ENCODE peak calls at places on chromosomes 7 and 10, in six cellular contexts. One of them, this sample, is unnamed.

GRCh38 chr7:50149364-50149763 is 56.3 kb upstream of the ZPBP start:
- DNase-seq in GM06990: no peak
- DNase-seq in neural progenitor cell: no peak
- DNase-seq in pancreas: no peak
- DNase-seq in lower leg skin: no peak
- DNase-seq in HL-60: no peak
- DNase-seq in this sample: no peak

GRCh38 chr7:116522247-116522646 is 2.6 kb upstream of the CAV1 start:
- DNase-seq in GM06990: no peak
- DNase-seq in neural progenitor cell: no peak
- DNase-seq in pancreas: no peak
- DNase-seq in lower leg skin: no peak
- DNase-seq in HL-60: no peak
- DNase-seq in this sample: no peak

GRCh38 chr7:114988755-114989154 is 66.9 kb downstream of the MDFIC start:
- DNase-seq in GM06990: no peak
- DNase-seq in neural progenitor cell: no peak
- DNase-seq in pancreas: no peak
- DNase-seq in lower leg skin: peak
- DNase-seq in HL-60: no peak
- DNase-seq in this sample: peak

GRCh38 chr7:66224171-66224773 is 19.1 kb downstream of the TPST1 start:
- DNase-seq in GM06990: no peak
- DNase-seq in neural progenitor cell: no peak
- DNase-seq in pancreas: no peak
- DNase-seq in lower leg skin: no peak
- DNase-seq in HL-60: no peak
- DNase-seq in this sample: no peak

GRCh38 chr10:71735709-71736569 is 16.4 kb upstream of the C10orf105 start:
- DNase-seq in GM06990: peak
- DNase-seq in neural progenitor cell: no peak
- DNase-seq in pancreas: no peak
- DNase-seq in lower leg skin: no peak
- DNase-seq in HL-60: peak
- DNase-seq in this sample: peak

GRCh38 chr10:77605466-77605865 is 32.1 kb downstream of the KCNMA1 start:
- DNase-seq in GM06990: no peak
- DNase-seq in neural progenitor cell: peak
- DNase-seq in pancreas: no peak
- DNase-seq in lower leg skin: no peak
- DNase-seq in HL-60: no peak
- DNase-seq in this sample: no peak

GRCh38 chr7:151429555-151430331 is 10.2 kb downstream of the CRYGN start:
- DNase-seq in GM06990: no peak
- DNase-seq in neural progenitor cell: no peak
- DNase-seq in pancreas: peak
- DNase-seq in lower leg skin: no peak
- DNase-seq in HL-60: no peak
- DNase-seq in this sample: no peak

GRCh38 chr10:7477538-7478334 is 66.9 kb upstream of the SFMBT2 start:
- DNase-seq in GM06990: peak
- DNase-seq in neural progenitor cell: no peak
- DNase-seq in pancreas: no peak
- DNase-seq in lower leg skin: no peak
- DNase-seq in HL-60: no peak
- DNase-seq in this sample: no peak

GRCh38 chr10:91420868-91421267 is 10.7 kb downstream of the HECTD2 start:
- DNase-seq in GM06990: no peak
- DNase-seq in neural progenitor cell: no peak
- DNase-seq in pancreas: no peak
- DNase-seq in lower leg skin: no peak
- DNase-seq in HL-60: no peak
- DNase-seq in this sample: no peak

GRCh38 chr7:82624337-82624736 is 180.8 kb upstream of the CACNA2D1 start:
- DNase-seq in GM06990: no peak
- DNase-seq in neural progenitor cell: no peak
- DNase-seq in pancreas: no peak
- DNase-seq in lower leg skin: no peak
- DNase-seq in HL-60: no peak
- DNase-seq in this sample: no peak

GRCh38 chr10:21519981-21520436 is 5.5 kb downstream of the SKIDA1 start:
- DNase-seq in GM06990: no peak
- DNase-seq in neural progenitor cell: peak
- DNase-seq in pancreas: no peak
- DNase-seq in lower leg skin: no peak
- DNase-seq in HL-60: no peak
- DNase-seq in this sample: no peak

GRCh38 chr7:30923009-30923773 is 11.5 kb downstream of the AQP1 start:
- DNase-seq in GM06990: no peak
- DNase-seq in neural progenitor cell: no peak
- DNase-seq in pancreas: peak
- DNase-seq in lower leg skin: peak
- DNase-seq in HL-60: no peak
- DNase-seq in this sample: peak

GRCh38 chr7:9192969-9193368 is 759.6 kb downstream of the NXPH1 start:
- DNase-seq in GM06990: no peak
- DNase-seq in neural progenitor cell: no peak
- DNase-seq in pancreas: no peak
- DNase-seq in lower leg skin: no peak
- DNase-seq in HL-60: no peak
- DNase-seq in this sample: no peak

GRCh38 chr7:20249924-20250323 is 32.7 kb upstream of the MACC1 start:
- DNase-seq in GM06990: no peak
- DNase-seq in neural progenitor cell: no peak
- DNase-seq in pancreas: no peak
- DNase-seq in lower leg skin: no peak
- DNase-seq in HL-60: no peak
- DNase-seq in this sample: no peak

GRCh38 chr10:3761111-3761686 is 23.8 kb downstream of the KLF6 start:
- DNase-seq in GM06990: peak
- DNase-seq in neural progenitor cell: no peak
- DNase-seq in pancreas: no peak
- DNase-seq in lower leg skin: peak
- DNase-seq in HL-60: no peak
- DNase-seq in this sample: no peak

GRCh38 chr7:144824360-144824759 is 11.5 kb downstream of the TPK1 start:
- DNase-seq in GM06990: no peak
- DNase-seq in neural progenitor cell: no peak
- DNase-seq in pancreas: no peak
- DNase-seq in lower leg skin: no peak
- DNase-seq in HL-60: no peak
- DNase-seq in this sample: no peak
- H3K4me3 ChIP-seq in GM06990: no peak
- H3K4me3 ChIP-seq in neural progenitor cell: no peak
- H3K4me3 ChIP-seq in pancreas: no peak
- H3K4me3 ChIP-seq in lower leg skin: no peak
- H3K4me3 ChIP-seq in HL-60: no peak
- H3K4me3 ChIP-seq in this sample: no peak

GRCh38 chr7:93145324-93145723 is 2.9 kb downstream of the SAMD9L start:
- DNase-seq in GM06990: no peak
- DNase-seq in neural progenitor cell: no peak
- DNase-seq in pancreas: no peak
- DNase-seq in lower leg skin: no peak
- DNase-seq in HL-60: peak
- DNase-seq in this sample: no peak

GRCh38 chr7:93146036-93146435 is 2.1 kb downstream of the SAMD9L start:
- DNase-seq in GM06990: no peak
- DNase-seq in neural progenitor cell: peak
- DNase-seq in pancreas: no peak
- DNase-seq in lower leg skin: no peak
- DNase-seq in HL-60: no peak
- DNase-seq in this sample: no peak

GRCh38 chr7:93148135-93148534 is at the start of gene SAMD9L:
- DNase-seq in GM06990: no peak
- DNase-seq in neural progenitor cell: no peak
- DNase-seq in pancreas: no peak
- DNase-seq in lower leg skin: no peak
- DNase-seq in HL-60: peak
- DNase-seq in this sample: no peak

GRCh38 chr7:93147358-93147757 is 827 bp downstream of the SAMD9L start:
- DNase-seq in GM06990: no peak
- DNase-seq in neural progenitor cell: no peak
- DNase-seq in pancreas: no peak
- DNase-seq in lower leg skin: peak
- DNase-seq in HL-60: peak
- DNase-seq in this sample: peak

DNA sequence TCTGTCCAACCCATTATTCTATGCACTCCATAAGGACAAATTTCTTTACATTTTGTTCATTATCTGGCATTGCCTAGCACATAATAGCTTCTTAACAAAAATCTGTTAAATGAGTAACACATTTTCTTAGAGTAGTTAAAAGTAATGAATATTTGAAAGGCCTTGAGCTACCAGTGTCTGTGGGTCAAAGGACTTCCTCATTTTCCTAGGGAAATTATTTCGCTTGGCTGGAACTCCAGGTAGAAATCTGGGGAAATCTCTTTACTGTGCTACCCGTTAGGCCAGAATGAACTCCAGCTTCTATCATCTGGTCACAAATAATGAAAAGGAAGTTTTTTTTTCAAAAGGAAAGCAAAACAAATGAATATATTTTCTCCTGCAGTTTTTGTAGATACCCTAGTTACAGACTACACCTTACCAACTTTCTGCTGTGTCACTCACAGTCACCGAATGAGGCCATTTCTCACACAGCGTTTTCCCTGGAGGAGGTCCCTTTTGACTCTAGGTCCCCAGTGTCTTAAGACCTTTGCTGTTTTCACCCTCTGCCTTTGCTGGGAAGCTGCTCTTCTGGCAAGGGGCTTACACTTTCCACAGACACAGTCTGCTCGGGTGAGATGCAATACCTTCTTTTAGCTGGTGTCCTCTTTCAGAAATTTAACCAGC is 1.6 kb downstream of the SAMD9L start:
- DNase-seq in GM06990: no peak
- DNase-seq in neural progenitor cell: no peak
- DNase-seq in pancreas: no peak
- DNase-seq in lower leg skin: no peak
- DNase-seq in HL-60: peak
- DNase-seq in this sample: no peak
- H3K4me3 ChIP-seq in GM06990: peak
- H3K4me3 ChIP-seq in neural progenitor cell: no peak
- H3K4me3 ChIP-seq in pancreas: no peak
- H3K4me3 ChIP-seq in lower leg skin: no peak
- H3K4me3 ChIP-seq in HL-60: no peak
- H3K4me3 ChIP-seq in this sample: peak

DNA sequence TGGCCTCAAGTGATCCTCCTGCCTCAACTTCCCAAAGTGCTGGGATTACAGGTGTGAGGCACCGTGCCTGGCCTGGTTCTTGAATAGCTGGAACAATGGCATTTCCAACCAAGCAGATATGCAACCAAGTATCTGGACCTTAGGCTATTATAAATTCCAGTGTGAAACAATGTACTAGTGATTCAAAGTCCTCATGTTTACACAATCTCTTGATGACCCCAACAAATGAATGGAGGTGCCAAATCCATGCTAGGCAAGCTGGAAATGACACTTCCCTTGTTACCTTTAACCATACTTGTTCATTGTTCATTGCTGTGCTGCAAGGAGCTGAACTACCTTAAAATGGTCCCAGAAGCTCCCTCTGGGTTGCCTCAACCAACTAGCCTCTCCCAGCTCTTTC is 282.2 kb upstream of the KLF14 start:
- DNase-seq in GM06990: no peak
- DNase-seq in neural progenitor cell: no peak
- DNase-seq in pancreas: no peak
- DNase-seq in lower leg skin: no peak
- DNase-seq in HL-60: no peak
- DNase-seq in this sample: no peak
- H3K4me3 ChIP-seq in GM06990: no peak
- H3K4me3 ChIP-seq in neural progenitor cell: no peak
- H3K4me3 ChIP-seq in pancreas: no peak
- H3K4me3 ChIP-seq in lower leg skin: no peak
- H3K4me3 ChIP-seq in HL-60: no peak
- H3K4me3 ChIP-seq in this sample: no peak

DNA sequence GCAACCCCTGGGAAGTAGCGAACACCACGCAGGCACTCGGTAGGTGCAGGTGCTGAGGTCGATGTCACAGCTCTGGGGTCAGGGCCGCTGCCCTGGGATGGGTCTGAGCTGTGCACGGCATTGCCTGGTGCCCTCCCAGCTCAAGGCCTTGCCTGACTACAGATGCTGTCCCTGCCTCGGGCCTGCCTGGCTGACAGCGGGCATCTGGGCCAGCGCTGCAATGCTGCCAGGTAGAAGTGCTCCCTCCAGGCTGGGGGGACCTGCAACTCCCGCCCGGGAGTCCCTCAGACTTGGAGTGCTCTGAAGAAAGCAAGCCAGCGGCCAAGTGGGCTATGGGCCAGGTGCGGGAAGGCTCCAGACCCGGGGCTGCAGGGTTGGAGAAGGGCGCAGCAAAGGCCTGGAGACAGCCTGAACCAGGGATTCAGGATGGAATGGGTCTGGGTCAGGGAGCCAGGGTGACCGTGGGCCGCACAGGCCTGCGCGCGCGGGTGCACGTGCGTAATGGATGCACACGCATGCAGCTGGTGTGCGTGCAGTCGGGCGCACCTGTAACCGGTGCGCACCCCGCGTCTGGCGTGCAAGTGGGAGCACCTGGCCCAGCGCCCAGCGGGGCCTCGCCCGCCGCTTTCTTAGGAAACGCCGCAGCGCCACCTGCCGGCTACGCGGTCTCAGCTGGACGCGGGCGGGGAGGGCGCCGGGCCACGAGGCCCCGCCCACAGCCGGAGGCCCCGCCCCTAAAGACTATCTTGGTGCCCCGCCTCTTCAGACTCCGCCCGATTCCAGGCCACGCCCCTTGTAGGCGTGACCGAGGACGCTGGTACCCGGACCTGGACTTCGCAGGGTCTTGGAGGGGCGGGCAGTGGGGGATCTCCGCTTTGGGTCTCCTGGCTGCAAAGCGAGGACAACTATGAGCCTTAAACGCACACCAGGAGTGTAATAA is 46.7 kb downstream of the MICALL2 start:
- DNase-seq in GM06990: peak
- DNase-seq in neural progenitor cell: peak
- DNase-seq in pancreas: peak
- DNase-seq in lower leg skin: peak
- DNase-seq in HL-60: peak
- DNase-seq in this sample: peak
- H3K4me3 ChIP-seq in GM06990: no peak
- H3K4me3 ChIP-seq in neural progenitor cell: no peak
- H3K4me3 ChIP-seq in pancreas: no peak
- H3K4me3 ChIP-seq in lower leg skin: no peak
- H3K4me3 ChIP-seq in HL-60: peak
- H3K4me3 ChIP-seq in this sample: no peak

DNA sequence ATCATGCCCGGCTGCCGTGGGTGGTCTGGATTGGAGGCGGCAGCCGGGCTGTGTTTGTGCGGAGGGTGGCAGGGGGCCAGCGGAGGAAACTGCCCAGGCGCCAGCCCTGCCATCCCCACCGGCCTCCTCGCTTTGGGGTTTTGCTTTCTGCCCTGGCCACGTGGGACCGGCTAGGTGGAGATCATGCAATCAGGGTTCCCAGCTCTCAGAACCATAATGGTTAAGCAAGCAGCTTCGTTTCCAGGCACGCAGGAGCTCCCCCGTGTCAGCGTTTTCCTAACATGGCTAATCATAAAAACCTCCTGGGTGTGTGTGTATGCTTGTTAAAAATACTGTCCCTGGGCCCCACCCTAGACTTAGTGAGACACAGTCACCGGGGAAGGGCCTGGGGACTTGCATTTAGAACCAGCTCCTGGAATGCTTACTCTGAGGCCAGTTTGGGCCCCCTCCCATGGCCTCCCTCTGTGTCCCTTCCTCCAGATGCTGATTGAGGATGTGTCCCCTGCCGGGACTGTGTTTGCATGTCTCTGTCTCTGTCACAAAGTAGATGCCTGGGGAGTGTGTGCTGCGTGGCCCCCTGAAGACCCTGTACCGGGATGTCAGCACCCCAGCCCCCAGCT is 119.3 kb downstream of the CUX1 start:
- DNase-seq in GM06990: no peak
- DNase-seq in neural progenitor cell: peak
- DNase-seq in pancreas: no peak
- DNase-seq in lower leg skin: no peak
- DNase-seq in HL-60: no peak
- DNase-seq in this sample: no peak
- H3K4me3 ChIP-seq in GM06990: no peak
- H3K4me3 ChIP-seq in neural progenitor cell: peak
- H3K4me3 ChIP-seq in pancreas: no peak
- H3K4me3 ChIP-seq in lower leg skin: no peak
- H3K4me3 ChIP-seq in HL-60: no peak
- H3K4me3 ChIP-seq in this sample: no peak

This sample was measured in left lung.